ENCODE peak calls at places on chromosomes 4 and X, in seven cellular contexts. Q is HepG2, N is uterus, D is Peyer's patch, V is HCT116, A is IMR-90, Y is thyroid gland. F is an unnamed sample.

GRCh38 chrX:20362268-20363002 is 95.7 kb upstream of the RPS6KA3 start:
- DNase-seq in V (no peak), N (no peak), Y (no peak), Q (peak), A (peak), D (no peak), F (no peak)

GRCh38 chr4:156945532-156945931 is 26.1 kb downstream of the PDGFC start:
- DNase-seq in A (no peak), Q (no peak), N (no peak), Y (no peak), D (no peak), V (no peak), F (peak)

GRCh38 chr4:158500054-158500453 is 21.6 kb upstream of the RXFP1 start:
- DNase-seq in D (no peak), Y (no peak), N (no peak), A (no peak), V (no peak), Q (no peak), F (no peak)

GRCh38 chrX:38249965-38250364 is 29.3 kb upstream of the SRPX start:
- DNase-seq in N (no peak), Y (no peak), A (peak), V (no peak), D (no peak), Q (no peak), F (no peak)

GRCh38 chr4:7074423-7074822 is 6.6 kb upstream of the GRPEL1 start:
- DNase-seq in D (no peak), Y (no peak), N (no peak), Q (no peak), A (no peak), V (no peak), F (no peak)

GRCh38 chr4:124151031-124151430 is 561.5 kb downstream of the ANKRD50 start:
- DNase-seq in D (no peak), N (no peak), V (no peak), Y (no peak), A (no peak), Q (no peak), F (no peak)

GRCh38 chr4:129561886-129562285 is 465.9 kb downstream of the C4orf33 start:
- DNase-seq in D (no peak), V (no peak), N (no peak), A (no peak), Y (no peak), Q (no peak), F (no peak)

GRCh38 chr4:98864560-98864959 is 64.4 kb downstream of the EIF4E start:
- DNase-seq in A (no peak), Y (no peak), Q (no peak), N (no peak), D (no peak), V (peak), F (peak)

GRCh38 chr4:19776021-19776459 is 475.7 kb upstream of the SLIT2 start:
- DNase-seq in N (no peak), A (peak), Q (no peak), Y (peak), D (no peak), V (peak), F (no peak)

DNA sequence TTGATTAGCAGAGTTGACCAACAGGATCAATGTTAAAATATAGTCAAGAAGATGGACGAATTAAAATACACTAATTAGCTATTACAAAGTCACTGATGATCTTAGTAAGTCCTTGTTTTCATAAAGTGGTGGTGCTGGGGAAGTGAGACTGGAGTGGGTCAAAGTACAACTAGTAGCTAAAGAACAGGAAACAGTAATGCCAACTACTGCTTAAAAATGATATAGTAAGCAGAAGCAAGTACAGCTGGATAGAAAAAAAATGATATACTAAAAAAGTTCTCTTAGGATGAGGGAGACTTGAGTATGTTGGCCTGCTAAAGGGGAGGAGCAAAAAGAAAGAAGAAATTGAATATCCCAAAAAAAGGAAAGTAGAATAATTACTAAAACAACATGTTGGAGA is 580.8 kb upstream of the FTHL17 start:
- DNase-seq in N (no peak), Y (no peak), Q (no peak), V (no peak), A (no peak), D (no peak), F (no peak)
- TF ChIP-seq POLR2A in N (no peak), Y (no peak), Q (no peak), V (no peak), A (no peak), D (no peak), F (no peak)

DNA sequence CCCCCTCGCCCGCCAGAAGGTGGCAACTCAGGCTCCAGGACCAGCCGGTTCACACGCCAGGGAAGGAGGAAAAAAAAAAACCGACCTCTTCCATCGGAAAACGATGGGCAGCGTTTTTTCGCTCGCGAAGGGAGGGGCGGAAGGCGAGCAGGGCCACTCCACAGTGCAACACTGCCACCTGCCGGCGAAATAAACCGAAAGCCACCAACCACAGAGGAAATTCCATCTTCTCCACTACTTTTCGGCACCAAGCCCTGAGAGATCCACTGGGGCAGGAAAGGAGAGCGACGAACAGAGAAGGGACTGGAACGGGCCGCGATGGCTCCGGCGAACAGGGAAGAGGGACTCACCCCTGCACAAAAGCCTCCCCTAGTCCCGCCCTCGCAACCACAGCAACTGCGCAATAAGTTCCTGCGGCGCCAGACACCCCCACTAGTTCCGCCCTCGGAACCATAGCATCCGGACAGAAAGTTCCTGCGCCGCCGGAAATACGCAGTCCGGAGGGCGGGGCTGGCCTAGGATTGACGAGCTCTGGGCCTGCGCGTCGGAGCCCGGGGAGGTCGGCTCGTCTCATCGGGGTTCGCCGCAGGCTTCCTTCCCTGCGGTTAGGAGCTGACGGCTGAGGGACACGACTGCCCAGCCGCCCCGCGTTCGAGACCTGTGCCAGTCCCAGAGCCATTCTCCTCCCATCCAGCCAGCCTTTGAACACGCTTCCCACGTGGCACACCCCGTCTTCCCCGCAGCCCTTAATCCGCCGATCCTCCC is 23.4 kb downstream of the FAM156A start:
- DNase-seq in Y (peak), Q (peak), V (peak), D (peak), N (peak), A (peak), F (peak)
- TF ChIP-seq POLR2A in Y (peak), Q (peak), V (peak), D (peak), N (peak), A (peak), F (peak)

GRCh38 chrX:13487731-13488505 is 81.5 kb upstream of the EGFL6 start:
- DNase-seq in Y (peak), N (peak), V (peak), A (peak), Q (peak), D (peak), F (peak)
- TF ChIP-seq POLR2A in Y (no peak), N (no peak), V (no peak), A (no peak), Q (no peak), D (no peak), F (no peak)

GRCh38 chr4:185357733-185358440 is 37.8 kb downstream of the LRP2BP start:
- DNase-seq in N (no peak), Q (no peak), Y (no peak), A (no peak), D (no peak), V (no peak), F (peak)

GRCh38 chr4:185357220-185357619 is 38.5 kb downstream of the LRP2BP start:
- DNase-seq in N (no peak), Y (no peak), A (no peak), Q (no peak), V (no peak), D (no peak), F (no peak)

GRCh38 chr4:185351691-185352090 is 44.0 kb downstream of the LRP2BP start:
- DNase-seq in D (no peak), V (no peak), N (no peak), Y (no peak), Q (no peak), A (no peak), F (no peak)

GRCh38 chr4:185352202-185352601 is 43.5 kb downstream of the LRP2BP start:
- DNase-seq in Y (no peak), V (no peak), N (no peak), Q (no peak), D (no peak), A (no peak), F (no peak)

GRCh38 chr4:185352741-185353140 is 43.0 kb downstream of the LRP2BP start:
- DNase-seq in V (no peak), Q (no peak), D (no peak), N (no peak), Y (no peak), A (no peak), F (no peak)
- TF ChIP-seq POLR2A in V (no peak), Q (no peak), D (no peak), N (no peak), Y (no peak), A (no peak), F (no peak)

GRCh38 chrX:153646620-153647373 is at the start of gene DUSP9:
- DNase-seq in Q (peak), A (no peak), V (no peak), Y (peak), N (peak), D (no peak), F (no peak)
- TF ChIP-seq POLR2A in Q (no peak), A (no peak), V (no peak), Y (no peak), N (no peak), D (no peak), F (no peak)

GRCh38 chr4:72777436-72777835 is 208.4 kb upstream of the ADAMTS3 start:
- DNase-seq in Q (no peak), Y (no peak), V (no peak), D (no peak), A (no peak), N (no peak), F (no peak)
- TF ChIP-seq POLR2A in Q (no peak), Y (no peak), V (no peak), D (no peak), A (no peak), N (no peak), F (no peak)